ENCODE peak calls at places on chromosomes 2 and 18, in seven cellular contexts. A, R, P, N, Y, G and T are unnamed samples.

GRCh38 chr18:59672125-59672769 is 25.0 kb downstream of the CCBE1 start:
- DNase-seq in A (no peak), G (no peak), N (no peak), R (peak), P (no peak), Y (no peak), T (no peak)

GRCh38 chr2:33777791-33778190 is 178.7 kb upstream of the FAM98A start:
- DNase-seq in R (no peak), Y (no peak), P (no peak), G (no peak), A (no peak), N (no peak), T (no peak)

GRCh38 chr18:70301667-70302066 is 12.8 kb downstream of the SOCS6 start:
- DNase-seq in P (no peak), G (no peak), Y (no peak), N (no peak), A (no peak), R (no peak), T (no peak)

GRCh38 chr2:171149986-171150693 is 10.6 kb downstream of the TLK1 start:
- DNase-seq in N (no peak), R (no peak), Y (no peak), P (no peak), G (no peak), A (no peak), T (no peak)

GRCh38 chr2:97735161-97735561 is 21.8 kb downstream of the ZAP70 start:
- DNase-seq in R (no peak), A (no peak), N (no peak), Y (no peak), G (no peak), P (no peak), T (no peak)

GRCh38 chr18:50099725-50100414 is 95.1 kb downstream of the MYO5B start:
- DNase-seq in P (no peak), A (no peak), G (peak), R (no peak), Y (no peak), N (no peak), T (no peak)

GRCh38 chr2:234710587-234710986 is 213.7 kb upstream of the ARL4C start:
- DNase-seq in N (no peak), P (no peak), R (no peak), G (no peak), Y (no peak), A (no peak), T (no peak)

GRCh38 chr18:702957-703659 is 9.3 kb downstream of the ENOSF1 start:
- DNase-seq in A (no peak), N (no peak), P (no peak), Y (no peak), R (no peak), G (no peak), T (no peak)

GRCh38 chr2:233811732-233812131 is 33.6 kb downstream of the MROH2A start:
- DNase-seq in N (no peak), G (no peak), R (no peak), A (no peak), Y (no peak), P (no peak), T (no peak)

GRCh38 chr2:26086155-26086634 is 52.3 kb downstream of the RAB10 start:
- DNase-seq in Y (no peak), A (no peak), G (no peak), N (no peak), R (no peak), P (peak), T (no peak)

GRCh38 chr2:3066831-3067230 is 310.8 kb downstream of the EIPR1 start:
- DNase-seq in Y (no peak), G (no peak), A (no peak), P (no peak), N (no peak), R (no peak), T (no peak)

GRCh38 chr2:241309684-241310117 is 5.8 kb downstream of the HDLBP start:
- DNase-seq in Y (no peak), N (peak), P (peak), R (no peak), A (no peak), G (no peak), T (peak)

GRCh38 chr2:132804045-132804444 is 134.0 kb upstream of the LYPD1 start:
- DNase-seq in A (no peak), P (no peak), G (no peak), Y (no peak), R (peak), N (no peak), T (no peak)

GRCh38 chr2:128791983-128792315 is 473.3 kb upstream of the HS6ST1 start:
- DNase-seq in A (no peak), N (no peak), Y (no peak), R (no peak), G (no peak), P (no peak), T (no peak)

GRCh38 chr2:227324671-227325055 is 388 bp upstream of the MFF start:
- DNase-seq in G (no peak), R (no peak), N (no peak), P (peak), Y (no peak), A (peak), T (no peak)

GRCh38 chr2:181785677-181786344 is 105.5 kb upstream of the NEUROD1 start:
- DNase-seq in G (no peak), P (no peak), N (no peak), A (peak), Y (no peak), R (no peak), T (no peak)

GRCh38 chr18:5066380-5066977 is 130.6 kb downstream of the AKAIN1 start:
- DNase-seq in N (peak), P (no peak), R (no peak), G (no peak), A (no peak), Y (no peak), T (no peak)

GRCh38 chr2:240567872-240568677 is at the start of gene RNPEPL1:
- DNase-seq in N (no peak), P (peak), A (peak), Y (no peak), R (peak), G (no peak), T (peak)

GRCh38 chr2:85736456-85737355 is 17.1 kb upstream of the ATOH8 start:
- DNase-seq in P (no peak), N (no peak), A (no peak), G (no peak), R (no peak), Y (no peak), T (no peak)

GRCh38 chr18:45014047-45014501 is 333.4 kb downstream of the SETBP1 start:
- DNase-seq in P (no peak), Y (peak), G (peak), A (peak), N (no peak), R (no peak), T (no peak)